ENCODE peak calls at places on chromosomes 16 and 17, in four cellular contexts. One of them, this sample, is unnamed.

GRCh38 chr16:19559242-19559910 is 3.9 kb downstream of the VPS35L start:
- DNase-seq in HFFc6: peak
- DNase-seq in MV-4-11: peak
- DNase-seq in adrenal gland: no peak
- DNase-seq in this sample: peak

GRCh38 chr17:40157972-40158371 is 17.6 kb downstream of the CASC3 start:
- DNase-seq in HFFc6: no peak
- DNase-seq in MV-4-11: peak
- DNase-seq in adrenal gland: peak
- DNase-seq in this sample: no peak

GRCh38 chr16:82136956-82137818 is 32.8 kb downstream of the MPHOSPH6 start:
- DNase-seq in HFFc6: no peak
- DNase-seq in MV-4-11: no peak
- DNase-seq in adrenal gland: no peak
- DNase-seq in this sample: peak

GRCh38 chr16:17379121-17379571 is 91.6 kb downstream of the XYLT1 start:
- DNase-seq in HFFc6: peak
- DNase-seq in MV-4-11: peak
- DNase-seq in adrenal gland: peak
- DNase-seq in this sample: peak

GRCh38 chr17:50274142-50274944 is at the start of gene TMEM92:
- DNase-seq in HFFc6: no peak
- DNase-seq in MV-4-11: no peak
- DNase-seq in adrenal gland: no peak
- DNase-seq in this sample: no peak

GRCh38 chr16:74501484-74502479 is 80.5 kb upstream of the CLEC18B start:
- DNase-seq in HFFc6: no peak
- DNase-seq in MV-4-11: no peak
- DNase-seq in adrenal gland: no peak
- DNase-seq in this sample: no peak

GRCh38 chr16:24344791-24345190 is 88.7 kb downstream of the CACNG3 start:
- DNase-seq in HFFc6: no peak
- DNase-seq in MV-4-11: no peak
- DNase-seq in adrenal gland: no peak
- DNase-seq in this sample: no peak

GRCh38 chr17:33291248-33292183 is 1.6 kb downstream of the ASIC2 start:
- DNase-seq in HFFc6: no peak
- DNase-seq in MV-4-11: no peak
- DNase-seq in adrenal gland: no peak
- DNase-seq in this sample: peak

GRCh38 chr17:5683241-5683640 is 98.9 kb upstream of the NLRP1 start:
- DNase-seq in HFFc6: no peak
- DNase-seq in MV-4-11: no peak
- DNase-seq in adrenal gland: no peak
- DNase-seq in this sample: no peak

GRCh38 chr17:12463102-12463501 is 202.6 kb upstream of the MYOCD start:
- DNase-seq in HFFc6: peak
- DNase-seq in MV-4-11: no peak
- DNase-seq in adrenal gland: no peak
- DNase-seq in this sample: peak

GRCh38 chr17:9973689-9974459 is 68.8 kb upstream of the RCVRN start:
- DNase-seq in HFFc6: no peak
- DNase-seq in MV-4-11: peak
- DNase-seq in adrenal gland: no peak
- DNase-seq in this sample: no peak

GRCh38 chr16:86985656-86986030 is 331.5 kb downstream of the C16orf95 start:
- DNase-seq in HFFc6: no peak
- DNase-seq in MV-4-11: no peak
- DNase-seq in adrenal gland: no peak
- DNase-seq in this sample: no peak

GRCh38 chr16:77669057-77669456 is 53.3 kb upstream of the NUDT7 start:
- DNase-seq in HFFc6: no peak
- DNase-seq in MV-4-11: no peak
- DNase-seq in adrenal gland: no peak
- DNase-seq in this sample: no peak